ENCODE peak calls at places on chromosomes 12 and 14, in four cellular contexts. F, Y, V and N are unnamed samples.

GRCh38 chr12:6613015-6613775 is 6.0 kb upstream of the CHD4 start:
- DNase-seq in Y (no peak), F (peak; percentile 75), V (no peak), N (no peak)

GRCh38 chr14:58299665-58300202 is 1.4 kb downstream of the ARID4A start:
- DNase-seq in F (peak; percentile 13), Y (no peak), V (no peak), N (peak; percentile 12)

GRCh38 chr14:72000907-72001306 is 68.7 kb downstream of the RGS6 start:
- DNase-seq in F (peak; percentile 68), Y (no peak), V (no peak), N (no peak)

GRCh38 chr12:75812341-75813018 is 219.1 kb downstream of the PHLDA1 start:
- DNase-seq in Y (peak; percentile 54), F (peak; percentile 22), V (no peak), N (no peak)

GRCh38 chr12:52760623-52761022 is 16.5 kb downstream of the KRT76 start:
- DNase-seq in F (no peak), V (no peak), Y (no peak), N (no peak)

GRCh38 chr14:56892959-56893358 is 82.7 kb upstream of the OTX2 start:
- DNase-seq in F (no peak), V (no peak), Y (no peak), N (no peak)

GRCh38 chr12:52444647-52445595 is 7.0 kb downstream of the KRT6B start:
- DNase-seq in V (no peak), Y (no peak), F (no peak), N (no peak)

GRCh38 chr12:34604631-34605509 is 582.6 kb downstream of the ALG10 start:
- DNase-seq in V (no peak), F (no peak), Y (no peak), N (no peak)

GRCh38 chr14:106691601-106692291 is 1165.4 kb downstream of the TMEM121 start:
- DNase-seq in Y (no peak), F (peak; percentile 91), V (peak; percentile 61), N (peak; percentile 47)

GRCh38 chr12:104671407-104672095 is 214.8 kb downstream of the CHST11 start:
- DNase-seq in F (peak; percentile 94), Y (peak; percentile 82), V (peak; percentile 89), N (peak; percentile 45)

GRCh38 chr12:52061470-52062166 is 8.2 kb upstream of the ATG101 start:
- DNase-seq in F (no peak), V (no peak), Y (no peak), N (no peak)

GRCh38 chr12:106999444-106999843 is 12.5 kb upstream of the MTERF2 start:
- DNase-seq in F (no peak), Y (no peak), V (no peak), N (no peak)

GRCh38 chr14:73263606-73264005 is 26.3 kb downstream of the PAPLN start:
- DNase-seq in V (no peak), Y (no peak), F (no peak), N (no peak)

GRCh38 chr12:114614040-114614439 is 69.9 kb downstream of the TBX3 start:
- DNase-seq in V (no peak), Y (no peak), F (no peak), N (no peak)

GRCh38 chr12:127324681-127325080 is 942.3 kb upstream of the TMEM132C start:
- DNase-seq in F (peak; percentile 13), Y (no peak), V (no peak), N (no peak)

GRCh38 chr14:80304125-80304766 is 92.9 kb upstream of the DIO2 start:
- DNase-seq in F (no peak), V (no peak), Y (no peak), N (no peak)

GRCh38 chr12:51441583-51441982 is 17.0 kb downstream of the SLC4A8 start:
- DNase-seq in V (no peak), F (no peak), Y (peak; percentile 21), N (no peak)

GRCh38 chr12:120408771-120409170 is 29.1 kb upstream of the COX6A1 start:
- DNase-seq in V (no peak), F (no peak), Y (no peak), N (no peak)

GRCh38 chr14:103801459-103801858 is 45.9 kb downstream of the PPP1R13B start:
- DNase-seq in F (no peak), V (no peak), Y (peak; percentile 46), N (no peak)

GRCh38 chr12:56468216-56469006 is at the start of gene SPRYD4:
- DNase-seq in V (peak; percentile 59), Y (peak; percentile 36), F (peak; percentile 98), N (peak; percentile 96)

GRCh38 chr14:75826599-75826998 is 155.2 kb downstream of the TGFB3 start:
- DNase-seq in Y (no peak), F (no peak), V (no peak), N (no peak)

GRCh38 chr12:112303004-112303403 is 79.2 kb downstream of the HECTD4 start:
- DNase-seq in Y (peak; percentile 47), V (no peak), F (peak; percentile 95), N (no peak)

GRCh38 chr12:53097564-53098353 is at the start of gene IGFBP6:
- DNase-seq in F (peak; percentile 53), V (no peak), Y (no peak), N (peak; percentile 60)

GRCh38 chr14:101953151-101953550 is 11.2 kb upstream of the DYNC1H1 start:
- DNase-seq in F (no peak), V (no peak), Y (no peak), N (no peak)

GRCh38 chr14:103110681-103111296 is 12.5 kb upstream of the TNFAIP2 start:
- DNase-seq in Y (no peak), V (no peak), F (no peak), N (no peak)

GRCh38 chr14:93285048-93285447 is 47.8 kb downstream of the BTBD7 start:
- DNase-seq in F (peak; percentile 17), Y (no peak), V (no peak), N (no peak)